ENCODE peak calls at places on chromosomes 4 and X, in five cellular contexts. O is HepG2, T is K562, J is SK-N-SH, G is GM12878. V is an unnamed sample.

GRCh38 chrX:137926090-137926489 is 360.2 kb downstream of the ZIC3 start:
- DNase-seq in J (peak), T (no peak), O (no peak), G (no peak), V (no peak)

GRCh38 chr4:82372874-82373815 is 646 bp downstream of the HNRNPD start:
- DNase-seq in G (peak), J (peak), T (peak), O (peak), V (peak)

GRCh38 chrX:15989716-15990115 is 133.6 kb upstream of the GRPR start:
- DNase-seq in T (no peak), G (no peak), O (no peak), J (no peak), V (no peak)

GRCh38 chr4:173735055-173735454 is 205.0 kb upstream of the HAND2 start:
- DNase-seq in O (no peak), J (no peak), G (no peak), T (no peak), V (peak)

GRCh38 chr4:93334003-93334402 is 494.6 kb upstream of the ATOH1 start:
- DNase-seq in J (no peak), G (peak), T (no peak), O (no peak), V (peak)

GRCh38 chrX:40887476-40887875 is 152.1 kb upstream of the MED14 start:
- DNase-seq in J (no peak), T (no peak), O (no peak), G (no peak), V (peak)

GRCh38 chrX:11242704-11243103 is 50.5 kb upstream of the AMELX start:
- DNase-seq in G (no peak), O (no peak), T (no peak), J (no peak), V (no peak)

GRCh38 chr4:146957252-146957651 is 11.6 kb upstream of the TTC29 start:
- DNase-seq in G (no peak), O (no peak), J (no peak), T (no peak), V (peak)

GRCh38 chrX:3771756-3772155 is 58.3 kb upstream of the PRKX start:
- DNase-seq in O (no peak), J (no peak), T (no peak), G (no peak), V (no peak)

GRCh38 chr4:128517739-128518510 is 230.3 kb upstream of the PGRMC2 start:
- DNase-seq in O (peak), G (peak), T (peak), J (peak), V (peak)

GRCh38 chrX:41889317-41890025 is 33.9 kb downstream of the CASK start:
- DNase-seq in O (peak), J (no peak), T (no peak), G (no peak), V (peak)

GRCh38 chr4:151801547-151802516 is 41.0 kb upstream of the GATB start:
- DNase-seq in O (peak), T (peak), G (no peak), J (peak), V (peak)

GRCh38 chrX:123923211-123923610 is 38.3 kb upstream of the STAG2 start:
- DNase-seq in O (no peak), J (no peak), G (no peak), T (no peak), V (no peak)

GRCh38 chr4:128863314-128864075 is 54.0 kb downstream of the JADE1 start:
- DNase-seq in G (no peak), O (peak), T (peak), J (peak), V (peak)

GRCh38 chr4:6692806-6693205 is 872 bp upstream of the S100P start:
- DNase-seq in J (no peak), G (no peak), T (no peak), O (peak), V (peak)

GRCh38 chr4:8760561-8760960 is 111.1 kb downstream of the HMX1 start:
- DNase-seq in T (no peak), J (no peak), O (no peak), G (no peak), V (no peak)

GRCh38 chr4:173014836-173015235 is 153.8 kb upstream of the GALNT7 start:
- DNase-seq in O (no peak), G (no peak), J (no peak), T (no peak), V (no peak)

GRCh38 chrX:105744291-105744690 is 78.0 kb upstream of the NRK start:
- DNase-seq in J (no peak), O (no peak), G (no peak), T (no peak), V (no peak)

GRCh38 chrX:109600114-109600710 is 24.8 kb downstream of the KCNE5 start:
- DNase-seq in O (no peak), J (peak), T (no peak), G (no peak), V (no peak)

GRCh38 chrX:1767026-1767425 is 152.2 kb downstream of the ASMT start:
- DNase-seq in J (no peak), O (no peak), T (no peak), G (no peak), V (no peak)

GRCh38 chr4:40672528-40673522 is 43.2 kb upstream of the RBM47 start:
- DNase-seq in J (no peak), G (peak), T (no peak), O (peak), V (peak)

GRCh38 chr4:4440333-4441061 is 53.6 kb downstream of the NSG1 start:
- DNase-seq in T (no peak), O (no peak), G (peak), J (no peak), V (no peak)

GRCh38 chrX:9392445-9392844 is 72.4 kb upstream of the TBL1X start:
- DNase-seq in O (no peak), G (no peak), J (no peak), T (no peak), V (peak)

GRCh38 chr4:152100378-152101201 is 339.8 kb upstream of the GATB start:
- DNase-seq in J (no peak), T (no peak), G (no peak), O (no peak), V (no peak)

GRCh38 chrX:133150730-133151129 is 53.8 kb upstream of the USP26 start:
- DNase-seq in J (no peak), G (no peak), T (no peak), O (no peak), V (no peak)

GRCh38 chr4:105179539-105180401 is 33.1 kb downstream of the TET2 start:
- DNase-seq in J (no peak), O (peak), G (no peak), T (no peak), V (peak)

GRCh38 chrX:41499195-41499594 is 52.1 kb downstream of the NYX start:
- DNase-seq in J (no peak), G (no peak), T (no peak), O (no peak), V (no peak)

GRCh38 chr4:103482471-103482870 is 237.3 kb downstream of the TACR3 start:
- DNase-seq in T (no peak), G (no peak), J (no peak), O (no peak), V (no peak)

GRCh38 chr4:7103599-7104365 is 35.9 kb upstream of the GRPEL1 start:
- DNase-seq in J (peak), T (no peak), G (no peak), O (peak), V (peak)

GRCh38 chr4:8247047-8247930 is 22.3 kb upstream of the HTRA3 start:
- DNase-seq in J (no peak), T (no peak), O (peak), G (no peak), V (no peak)

DNA sequence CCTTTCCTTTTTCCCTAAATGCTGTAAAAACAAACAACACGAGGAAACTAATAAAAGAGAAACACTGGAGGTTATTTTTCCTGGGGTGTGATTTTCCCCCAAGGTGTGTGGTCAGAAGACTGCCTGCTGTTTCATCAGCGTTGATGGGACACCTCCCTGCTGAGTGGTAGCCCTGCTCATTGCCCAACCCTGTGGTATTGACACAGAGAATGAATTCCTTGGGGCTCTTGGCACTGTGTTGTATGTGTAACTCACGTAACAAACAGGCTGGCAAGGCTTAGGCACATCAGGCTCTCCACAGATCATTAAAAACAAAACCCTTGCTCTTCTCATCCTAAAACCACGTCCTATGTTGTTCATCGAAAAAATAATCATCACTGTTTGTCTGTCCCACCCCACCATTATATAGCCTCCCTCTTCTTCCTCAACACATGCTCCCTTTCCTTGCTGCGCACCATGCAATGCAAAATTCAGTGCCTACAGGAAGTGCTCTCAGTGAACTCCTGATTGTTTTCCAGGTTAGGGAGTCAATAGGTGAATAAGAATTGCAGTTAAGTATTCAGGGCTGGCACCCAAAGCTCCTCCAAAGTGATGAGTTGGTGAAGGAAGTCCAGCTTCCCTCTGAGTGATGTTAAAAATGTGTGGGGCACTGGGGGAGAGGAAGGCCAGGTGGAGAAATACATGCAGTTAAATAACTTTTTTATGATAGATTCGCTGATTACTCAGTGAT is 11.3 kb upstream of the PUDP start:
- DNase-seq in G (no peak), O (no peak), T (no peak), J (no peak), V (no peak)
- TF ChIP-seq SMC3 in G (no peak), O (no peak), T (no peak), J (no peak), V (no peak)

DNA sequence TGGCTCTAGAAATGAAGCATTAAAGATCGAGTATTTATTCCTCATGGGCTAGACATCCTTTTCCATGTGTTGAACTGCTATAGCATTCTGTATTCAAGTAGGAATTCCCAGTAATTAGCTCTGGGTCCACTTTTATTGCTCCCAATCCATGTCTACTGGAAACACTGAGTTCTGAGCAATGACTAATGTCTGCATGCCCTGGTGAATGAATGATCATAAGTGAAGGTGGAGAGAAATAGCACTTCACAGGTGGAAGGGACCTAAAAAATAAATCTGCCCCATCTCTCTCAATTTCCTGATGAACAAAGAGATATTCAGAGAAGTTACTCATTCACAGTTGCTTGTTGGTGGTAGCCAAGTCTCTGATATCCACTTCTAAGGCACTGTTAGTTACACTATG is 34.6 kb upstream of the CXCL8 start:
- DNase-seq in G (no peak), J (no peak), O (no peak), T (no peak), V (no peak)
- TF ChIP-seq MXI1 in G (no peak), J (no peak), O (no peak), T (no peak), V (no peak)

DNA sequence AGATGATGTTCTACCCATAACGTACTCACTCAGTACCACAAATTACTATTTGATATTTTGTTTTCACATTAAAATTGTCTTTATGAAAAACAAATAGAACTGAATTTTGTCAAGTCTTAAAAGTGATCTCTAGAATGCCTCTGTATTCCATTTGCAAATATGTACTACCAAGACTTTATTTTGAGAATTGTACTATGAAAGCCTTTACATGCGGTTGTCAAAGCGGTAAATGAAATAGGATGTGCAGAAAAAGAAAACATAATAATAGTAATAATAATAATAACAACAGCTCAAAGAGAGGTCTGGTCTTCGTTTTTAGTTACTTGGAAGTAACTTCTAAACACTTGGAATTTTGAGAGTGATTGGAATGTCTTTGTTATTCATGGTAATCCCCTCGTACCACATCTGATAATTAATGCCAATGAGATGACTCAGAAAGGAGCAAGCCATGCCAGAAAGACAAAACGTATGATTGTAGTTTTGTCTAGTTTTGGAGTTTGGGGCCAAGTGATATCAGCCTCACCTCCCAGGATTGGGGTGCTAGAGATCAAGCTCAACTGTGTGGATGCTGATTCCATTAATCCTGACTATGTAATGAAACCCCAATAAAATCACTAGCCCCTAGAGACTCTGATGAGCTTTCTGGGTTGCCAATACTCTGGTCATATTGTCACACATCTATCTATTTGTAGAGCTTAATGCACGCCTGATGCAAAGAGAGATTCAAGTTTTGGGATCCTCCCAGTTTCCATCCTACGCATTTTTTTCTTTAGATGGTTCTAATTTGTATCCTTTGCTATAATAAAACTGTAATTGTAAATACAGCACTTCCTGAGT is 20.2 kb upstream of the CTSO start:
- DNase-seq in J (no peak), O (no peak), G (no peak), T (no peak), V (peak)
- TF ChIP-seq RFX5 in J (no peak), O (no peak), G (no peak), T (no peak), V (no peak)

DNA sequence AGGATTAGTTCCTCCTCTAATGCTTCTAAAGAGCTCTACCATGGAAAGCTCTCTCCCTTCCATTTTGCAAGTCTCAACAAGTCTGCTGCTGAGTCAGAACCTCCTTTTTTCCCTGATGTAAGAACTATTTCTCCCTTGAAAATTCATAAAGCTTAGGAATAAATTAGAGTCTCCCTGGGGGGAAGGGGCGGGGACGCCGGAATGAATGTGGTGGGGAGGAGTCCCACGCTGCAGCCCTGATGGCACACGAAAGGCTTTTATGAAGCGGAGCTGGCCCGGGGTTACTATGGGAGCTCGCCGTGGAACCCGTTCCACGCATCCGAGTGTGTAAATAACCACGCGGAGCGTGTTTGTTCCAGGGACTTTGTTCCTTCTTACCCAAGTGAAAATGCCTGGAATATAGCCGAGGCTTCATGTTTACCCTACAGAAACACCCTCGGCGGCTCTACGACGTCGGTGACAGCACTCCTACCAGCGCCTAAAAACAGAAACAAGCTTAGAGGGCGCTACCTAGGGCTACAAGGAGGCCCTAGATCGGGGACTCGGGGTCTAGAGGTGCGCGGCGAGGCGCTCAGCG is 945 bp upstream of the CPEB2 start:
- DNase-seq in O (peak), G (no peak), T (peak), J (peak), V (peak)
- TF ChIP-seq SMC3 in O (no peak), G (no peak), T (no peak), J (no peak), V (no peak)

GRCh38 chrX:45011131-45011530 is 138.1 kb downstream of the KDM6A start:
- DNase-seq in G (no peak), T (no peak), O (no peak), J (no peak), V (peak)

GRCh38 chrX:45007598-45007997 is 134.6 kb downstream of the KDM6A start:
- DNase-seq in J (no peak), G (peak), O (no peak), T (no peak), V (no peak)

GRCh38 chrX:45003080-45003479 is 130.1 kb downstream of the KDM6A start:
- DNase-seq in O (no peak), G (no peak), T (no peak), J (no peak), V (no peak)

GRCh38 chrX:45009371-45010000 is 136.5 kb downstream of the KDM6A start:
- DNase-seq in J (no peak), O (no peak), G (no peak), T (no peak), V (peak)

DNA sequence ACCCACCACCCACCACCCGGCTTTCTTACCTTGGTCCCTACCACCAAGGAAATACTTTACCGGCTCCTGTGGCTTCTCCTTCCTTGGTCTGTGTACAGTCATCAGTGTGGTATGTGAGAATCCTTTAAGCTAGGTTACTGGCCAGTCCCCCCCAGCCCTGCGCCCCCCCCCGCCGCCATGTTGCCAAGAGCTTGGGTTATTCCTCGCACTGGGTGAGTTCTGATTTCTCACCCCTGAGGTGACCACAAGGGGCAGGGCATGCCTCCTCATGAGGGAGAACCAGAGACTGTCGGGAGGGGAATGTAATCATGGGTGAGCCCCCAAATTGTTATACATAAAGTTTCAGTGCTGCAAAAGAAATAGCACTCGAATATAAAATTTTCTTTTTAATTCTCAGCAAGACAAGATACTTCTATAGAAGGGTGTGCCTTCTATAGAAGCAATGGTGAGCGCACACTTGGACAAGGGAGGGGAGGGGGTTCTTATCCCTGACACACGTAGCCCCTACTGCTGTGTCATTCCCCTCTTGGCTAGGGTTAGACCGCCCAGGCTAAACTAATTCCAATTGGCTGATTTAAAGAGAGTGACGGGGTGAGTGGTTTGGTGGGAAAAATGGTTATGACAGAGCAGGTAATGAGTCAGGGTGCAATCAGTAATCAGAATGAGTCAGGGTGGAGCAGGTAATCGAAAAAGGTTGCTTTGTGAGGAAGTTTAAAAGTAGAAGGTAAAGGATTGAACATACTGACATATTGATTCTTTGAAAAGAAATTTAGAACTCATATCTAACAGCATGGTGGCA is 133.2 kb downstream of the KDM6A start:
- DNase-seq in T (no peak), J (no peak), G (no peak), O (no peak), V (peak)
- TF ChIP-seq MXI1 in T (no peak), J (no peak), G (no peak), O (no peak), V (no peak)

DNA sequence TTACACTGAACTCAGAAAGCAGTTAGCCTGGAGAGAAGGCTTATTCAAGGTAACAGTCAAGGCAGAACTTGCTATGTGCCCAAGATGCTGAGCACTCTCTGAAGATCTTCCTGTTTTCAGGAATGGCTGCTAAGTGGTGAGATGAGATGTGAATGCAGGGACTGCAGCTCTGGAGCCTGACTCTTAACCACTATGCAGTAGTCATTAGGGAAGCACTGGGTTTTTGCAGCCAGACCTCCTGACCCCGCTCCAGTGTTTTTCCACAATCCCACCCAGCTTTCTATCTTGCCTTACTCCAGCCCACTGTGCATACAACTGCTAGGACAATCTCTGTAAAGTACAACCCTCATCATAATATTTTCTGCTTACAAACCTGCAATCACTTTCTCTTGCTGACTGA is 95.2 kb upstream of the LNX1 start:
- DNase-seq in G (no peak), T (no peak), O (no peak), J (no peak), V (peak)
- TF ChIP-seq RFX5 in G (no peak), T (no peak), O (no peak), J (no peak), V (no peak)

GRCh38 chrX:17005712-17006372 is 59.4 kb downstream of the REPS2 start:
- DNase-seq in O (no peak), J (no peak), T (no peak), G (no peak), V (no peak)
- TF ChIP-seq SMC3 in O (no peak), J (no peak), T (no peak), G (no peak), V (no peak)

DNA sequence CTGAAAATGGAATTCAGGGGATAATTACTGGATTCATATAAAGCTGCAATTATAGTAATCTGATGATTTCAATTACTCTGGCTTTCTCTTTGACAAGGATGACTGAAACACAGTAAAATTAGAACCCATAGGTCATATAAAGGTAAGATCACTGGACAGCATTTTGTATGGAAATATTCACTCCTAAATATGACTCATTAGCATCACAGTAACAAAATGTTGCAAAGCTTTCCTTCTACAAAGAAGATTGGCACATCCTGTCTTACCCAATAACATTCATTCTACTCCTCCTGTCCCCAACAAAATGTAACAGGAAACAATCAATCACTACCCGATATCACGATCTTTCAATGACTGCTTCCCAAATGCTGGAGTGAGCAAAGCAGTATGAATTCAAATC is 95.4 kb downstream of the FANCB start:
- DNase-seq in O (no peak), G (no peak), T (no peak), J (no peak), V (peak)
- TF ChIP-seq MXI1 in O (no peak), G (no peak), T (no peak), J (no peak), V (no peak)